ENCODE peak calls at places on chromosome 16, in ten cellular contexts. E is prostate gland, N is HCT116, J is spleen, P is GM12891, U is HL-60, K is GM23338, S is SK-N-SH, A is stomach, G is sigmoid colon. F is an unnamed sample.

GRCh38 chr16:58426095-58426494 is 33.8 kb downstream of the GINS3 start:
- DNase-seq in G (no peak), U (peak), J (no peak), N (no peak), E (no peak), S (no peak), P (peak), K (no peak), A (no peak), F (no peak)

GRCh38 chr16:10663146-10663545 is 31.6 kb downstream of the TEKT5 start:
- DNase-seq in N (no peak), E (no peak), G (no peak), J (no peak), A (no peak), P (no peak), K (no peak), U (no peak), S (no peak), F (no peak)

GRCh38 chr16:75070055-75070841 is 46.3 kb downstream of the LDHD start:
- DNase-seq in S (peak), U (no peak), E (no peak), N (no peak), J (no peak), G (peak), A (peak), K (no peak), P (no peak), F (no peak)

GRCh38 chr16:20383106-20384029 is 21.2 kb downstream of the PDILT start:
- DNase-seq in U (peak), P (peak), J (no peak), G (peak), N (peak), A (peak), S (peak), K (peak), E (peak), F (peak)

GRCh38 chr16:62135903-62136302 is 99.7 kb upstream of the CDH8 start:
- DNase-seq in A (no peak), P (no peak), J (no peak), N (no peak), K (no peak), S (no peak), U (no peak), E (no peak), G (no peak), F (no peak)

GRCh38 chr16:14545346-14545884 is 84.6 kb downstream of the PARN start:
- DNase-seq in J (no peak), N (no peak), G (no peak), A (peak), S (no peak), U (no peak), E (no peak), K (no peak), P (no peak), F (no peak)

GRCh38 chr16:84058211-84058610 is 15.6 kb upstream of the SLC38A8 start:
- DNase-seq in A (no peak), P (no peak), S (no peak), J (peak), G (peak), K (no peak), U (no peak), N (no peak), E (no peak), F (no peak)

GRCh38 chr16:57962756-57963155 is 8.2 kb downstream of the CNGB1 start:
- DNase-seq in G (no peak), A (no peak), U (no peak), P (no peak), K (no peak), N (no peak), J (peak), E (no peak), S (no peak), F (no peak)

GRCh38 chr16:89828199-89828869 is at the start of gene SPIRE2:
- DNase-seq in P (peak), E (peak), J (peak), U (peak), A (peak), K (peak), G (peak), S (peak), N (no peak), F (peak)

GRCh38 chr16:19119564-19119963 is 5.8 kb downstream of the ITPRIPL2 start:
- DNase-seq in K (no peak), E (no peak), U (no peak), G (no peak), A (no peak), S (no peak), P (no peak), N (no peak), J (no peak), F (no peak)

GRCh38 chr16:57591870-57592485 is 36.5 kb upstream of the ADGRG1 start:
- DNase-seq in S (no peak), A (no peak), E (no peak), K (no peak), G (no peak), N (no peak), J (no peak), U (peak), P (no peak), F (no peak)

GRCh38 chr16:72474511-72475123 is 302.7 kb upstream of the PMFBP1 start:
- DNase-seq in S (no peak), U (no peak), K (no peak), G (no peak), A (no peak), E (no peak), P (no peak), J (no peak), N (peak), F (no peak)

GRCh38 chr16:82379601-82380000 is 209.6 kb upstream of the MPHOSPH6 start:
- DNase-seq in J (no peak), G (no peak), A (no peak), K (no peak), P (no peak), N (no peak), S (peak), E (no peak), U (no peak), F (no peak)

GRCh38 chr16:871562-872330 is 71.2 kb upstream of the GNG13 start:
- DNase-seq in G (peak), S (no peak), J (no peak), K (no peak), P (no peak), A (no peak), E (no peak), N (no peak), U (no peak), F (no peak)

GRCh38 chr16:54447606-54448440 is 161.2 kb upstream of the IRX3 start:
- DNase-seq in U (no peak), E (no peak), J (no peak), A (no peak), N (no peak), P (no peak), K (no peak), G (no peak), S (no peak), F (no peak)

GRCh38 chr16:24509536-24509935 is 29.8 kb upstream of the RBBP6 start:
- DNase-seq in N (no peak), G (no peak), K (no peak), P (no peak), S (no peak), E (no peak), U (no peak), J (no peak), A (no peak), F (no peak)

GRCh38 chr16:30184430-30185140 is 1.2 kb downstream of the CORO1A start:
- DNase-seq in A (peak), K (peak), G (peak), P (peak), N (no peak), S (peak), J (peak), E (no peak), U (peak), F (no peak)

GRCh38 chr16:2821483-2822157 is 4.6 kb downstream of the PRSS21 start:
- DNase-seq in A (no peak), J (no peak), G (peak), P (no peak), K (no peak), U (no peak), N (no peak), E (no peak), S (peak), F (no peak)

GRCh38 chr16:21169249-21169981 is 10.9 kb downstream of the LDAF1 start:
- DNase-seq in S (no peak), J (no peak), P (no peak), U (no peak), G (no peak), N (no peak), A (no peak), E (no peak), K (no peak), F (no peak)

GRCh38 chr16:24098896-24099295 is 157.2 kb upstream of the CACNG3 start:
- DNase-seq in K (peak), N (no peak), U (no peak), A (no peak), E (no peak), G (no peak), S (no peak), P (no peak), J (no peak), F (no peak)

GRCh38 chr16:10535461-10535860 is 44.9 kb downstream of the EMP2 start:
- DNase-seq in P (no peak), G (no peak), J (no peak), S (no peak), A (no peak), E (no peak), U (no peak), K (no peak), N (no peak), F (no peak)

GRCh38 chr16:49467540-49468372 is 94.2 kb downstream of the C16orf78 start:
- DNase-seq in A (peak), J (peak), G (peak), S (no peak), U (no peak), P (no peak), N (no peak), K (no peak), E (no peak), F (no peak)

GRCh38 chr16:1887711-1888354 is 15.9 kb upstream of the MEIOB start:
- DNase-seq in J (peak), N (no peak), S (no peak), P (no peak), K (no peak), U (no peak), G (no peak), E (no peak), A (no peak), F (no peak)

GRCh38 chr16:56970934-56971767 is 9.4 kb downstream of the CETP start:
- DNase-seq in A (no peak), J (no peak), S (no peak), K (no peak), E (no peak), N (no peak), U (no peak), G (no peak), P (no peak), F (no peak)

GRCh38 chr16:4870138-4870671 is 22.9 kb downstream of the UBN1 start:
- DNase-seq in P (no peak), E (peak), K (no peak), S (no peak), G (no peak), N (no peak), A (peak), J (no peak), U (no peak), F (no peak)

GRCh38 chr16:704552-705380 is 835 bp downstream of the FBXL16 start:
- DNase-seq in P (no peak), J (no peak), K (no peak), E (no peak), U (no peak), G (no peak), A (no peak), N (no peak), S (peak), F (no peak)

GRCh38 chr16:19434584-19434983 is 16.9 kb downstream of the TMC5 start:
- DNase-seq in K (no peak), S (no peak), G (no peak), J (no peak), P (no peak), U (no peak), A (no peak), E (no peak), N (no peak), F (no peak)

GRCh38 chr16:58417600-58417999 is 25.3 kb downstream of the GINS3 start:
- DNase-seq in E (no peak), U (no peak), P (no peak), K (no peak), A (no peak), S (peak), N (no peak), J (no peak), G (no peak), F (no peak)

GRCh38 chr16:57639172-57639571 is 10.7 kb downstream of the ADGRG1 start:
- DNase-seq in P (no peak), S (peak), A (peak), E (peak), N (no peak), U (no peak), J (no peak), G (no peak), K (peak), F (no peak)

GRCh38 chr16:626174-626765 is 4.5 kb upstream of the WFIKKN1 start:
- DNase-seq in G (peak), U (no peak), S (no peak), N (no peak), E (no peak), P (no peak), J (no peak), A (no peak), K (no peak), F (no peak)

GRCh38 chr16:3138823-3139426 is 4.1 kb downstream of the ZNF213 start:
- DNase-seq in G (no peak), A (no peak), U (no peak), P (peak), J (no peak), K (no peak), E (no peak), N (no peak), S (no peak), F (peak)

GRCh38 chr16:49463529-49463928 is 89.9 kb downstream of the C16orf78 start:
- DNase-seq in S (no peak), G (peak), P (peak), A (peak), E (no peak), J (peak), U (no peak), K (no peak), N (no peak), F (peak)

GRCh38 chr16:8632675-8633182 is 11.2 kb downstream of the METTL22 start:
- DNase-seq in J (peak), A (no peak), N (no peak), G (peak), P (no peak), K (no peak), U (peak), E (no peak), S (no peak), F (no peak)

GRCh38 chr16:9415588-9415987 is 324.1 kb downstream of the HAPSTR1 start:
- DNase-seq in N (no peak), U (no peak), J (no peak), K (peak), P (no peak), E (no peak), A (no peak), S (no peak), G (no peak), F (no peak)

DNA sequence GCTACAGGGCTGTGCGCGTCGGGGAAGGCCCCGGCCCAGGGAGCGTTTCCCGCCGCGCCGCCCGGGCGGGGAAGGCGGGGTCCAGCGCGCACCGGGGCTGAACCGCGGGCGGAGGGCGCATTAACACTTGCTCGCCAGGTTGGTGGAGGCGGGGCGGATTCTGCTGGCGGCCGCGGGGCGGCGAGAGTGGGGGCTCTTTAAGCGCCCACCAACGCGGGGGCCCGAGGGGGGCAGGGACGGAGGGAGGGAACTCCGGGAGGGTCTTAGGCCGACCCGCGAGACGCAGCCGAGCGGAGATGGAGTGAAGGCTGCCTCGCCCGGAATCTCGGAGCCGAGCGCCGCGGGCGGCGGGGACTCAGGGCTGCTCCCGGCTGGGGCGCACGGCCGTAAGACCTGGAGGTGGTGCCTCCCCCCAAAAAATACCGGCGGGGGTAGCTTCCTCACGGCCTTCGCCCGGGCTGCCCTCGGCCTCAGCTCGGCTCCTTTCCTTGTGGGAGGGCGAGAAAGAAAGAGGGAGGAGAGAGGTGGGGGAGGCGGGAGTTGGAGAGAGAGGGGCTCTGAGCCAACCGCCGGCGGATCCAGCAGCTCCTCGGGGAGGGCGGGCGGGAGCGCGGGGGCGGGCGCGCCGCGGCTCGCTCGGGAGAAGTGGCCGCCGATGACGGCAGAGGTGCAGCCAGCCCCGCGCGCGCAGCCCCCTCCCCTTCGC is 415 bp upstream of the FOXF1 start:
- DNase-seq in K (peak), J (no peak), A (peak), S (no peak), G (peak), E (no peak), N (no peak), U (no peak), P (no peak), F (no peak)
- TF ChIP-seq POLR2AphosphoS5 in K (no peak), J (no peak), A (peak), S (no peak), G (peak), E (peak), N (peak), U (no peak), P (no peak), F (no peak)

GRCh38 chr16:77736879-77737278 is 14.6 kb downstream of the NUDT7 start:
- DNase-seq in K (no peak), A (no peak), N (no peak), E (no peak), P (no peak), G (no peak), U (no peak), J (no peak), S (no peak), F (no peak)

GRCh38 chr16:77729951-77730350 is 7.6 kb downstream of the NUDT7 start:
- DNase-seq in U (no peak), G (no peak), N (no peak), P (no peak), E (no peak), K (no peak), J (no peak), A (no peak), S (no peak), F (no peak)

DNA sequence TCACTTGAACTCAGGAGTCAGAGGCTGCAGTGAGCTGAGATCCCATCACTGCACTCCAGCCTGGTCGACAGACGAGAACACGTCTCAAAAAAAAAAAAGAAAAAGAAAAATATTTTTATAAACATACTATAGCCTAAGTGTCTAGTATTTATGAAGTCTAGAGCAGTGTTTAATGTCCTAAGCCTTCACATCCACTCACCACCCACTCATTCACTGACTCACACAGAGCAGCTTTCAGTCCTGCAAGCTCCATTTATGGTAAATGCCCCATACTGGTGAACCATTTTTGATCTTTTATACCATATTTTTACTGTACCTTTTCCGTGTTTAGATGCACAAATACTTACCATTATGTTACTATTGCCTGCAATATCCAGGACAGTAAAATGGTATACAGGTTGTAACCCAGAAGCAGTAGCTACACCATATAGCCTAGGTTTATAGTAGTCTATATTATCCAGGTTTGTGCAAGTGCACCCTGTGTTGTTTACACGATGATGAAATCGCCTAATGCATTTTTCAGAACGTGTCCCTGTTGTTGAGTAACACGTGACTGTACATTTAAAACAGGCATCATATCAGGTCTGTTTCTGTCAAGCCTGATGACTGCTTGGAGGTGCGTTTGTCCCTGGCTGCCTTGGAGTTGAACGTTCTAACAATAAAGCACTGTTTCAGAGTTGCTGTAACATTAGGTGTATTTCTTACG is 10.1 kb downstream of the NUDT7 start:
- DNase-seq in G (no peak), P (no peak), N (no peak), E (no peak), J (no peak), S (no peak), A (no peak), K (no peak), U (peak), F (no peak)
- TF ChIP-seq POLR2AphosphoS5 in G (no peak), P (no peak), N (no peak), E (no peak), J (no peak), S (no peak), A (no peak), K (no peak), U (no peak), F (no peak)

GRCh38 chr16:65023802-65024201 is 98.1 kb downstream of the CDH11 start:
- DNase-seq in E (no peak), P (no peak), A (no peak), K (no peak), J (no peak), G (no peak), N (no peak), S (no peak), U (no peak), F (no peak)

DNA sequence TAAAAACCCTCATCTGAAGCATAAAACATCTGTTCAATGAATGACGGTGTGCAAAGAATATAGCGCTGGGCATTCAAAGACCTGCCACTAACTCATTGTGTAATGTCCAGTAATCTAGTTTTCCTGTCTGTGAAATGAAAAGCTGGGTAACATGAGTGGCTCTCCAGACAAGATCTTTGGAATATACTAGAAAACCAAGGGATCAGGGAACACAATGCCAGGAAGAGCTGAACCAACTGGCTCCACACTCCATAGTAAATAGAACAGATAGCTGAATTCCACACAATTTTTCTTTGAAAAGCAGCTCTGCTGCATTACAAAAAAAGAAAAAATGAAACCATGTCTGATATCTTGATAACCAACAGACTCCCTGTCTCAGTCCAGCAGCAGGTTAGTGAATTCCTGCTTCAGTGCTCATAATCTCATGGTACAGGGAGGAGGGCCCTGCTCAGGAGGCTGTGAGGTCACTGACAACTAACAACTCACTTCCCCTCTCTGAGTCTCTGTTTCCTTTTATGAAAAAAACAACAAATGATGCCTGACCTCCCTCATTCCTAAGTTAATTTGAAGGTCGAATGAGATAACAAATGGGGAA is 97.1 kb downstream of the CDH11 start:
- DNase-seq in N (no peak), K (no peak), P (no peak), J (no peak), S (no peak), A (no peak), E (no peak), G (no peak), U (no peak), F (no peak)
- TF ChIP-seq POLR2AphosphoS5 in N (no peak), K (no peak), P (no peak), J (no peak), S (peak), A (no peak), E (no peak), G (no peak), U (no peak), F (no peak)

DNA sequence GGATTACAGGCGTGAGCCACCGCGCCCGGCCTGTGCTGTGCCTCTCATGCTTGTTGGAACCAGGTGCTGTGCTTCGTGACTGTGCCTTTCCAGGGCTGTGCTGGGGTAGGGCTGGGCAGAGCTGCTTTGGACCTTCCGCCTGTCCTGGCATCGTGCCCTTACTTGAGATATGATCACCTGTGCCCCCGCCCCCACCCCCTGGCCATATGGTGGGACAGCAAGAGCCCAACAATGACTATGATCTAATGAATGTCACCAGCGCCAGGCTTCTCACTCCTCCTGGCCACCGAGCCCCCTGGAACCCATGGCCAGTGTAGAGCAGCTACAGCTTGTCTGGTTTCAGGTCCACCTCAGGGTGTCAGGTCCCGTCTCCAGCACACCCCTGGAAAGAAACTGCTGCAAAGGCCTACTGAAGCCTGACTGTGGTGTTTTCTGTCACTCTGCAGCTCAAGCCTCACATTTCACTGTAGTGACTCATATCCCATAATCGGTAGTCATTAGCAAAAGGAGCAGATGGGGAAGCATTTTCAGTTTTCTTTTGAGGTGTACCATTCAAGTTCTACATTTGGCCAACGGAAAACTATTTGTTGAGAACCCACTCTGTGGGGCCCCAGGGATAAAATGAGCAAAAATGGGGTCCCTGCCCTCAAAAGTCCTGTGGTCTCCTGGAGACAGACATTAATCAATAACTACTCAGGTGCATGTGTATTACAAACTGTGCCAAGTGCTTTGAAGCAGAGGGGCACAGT is 22.1 kb downstream of the FCSK start:
- DNase-seq in G (no peak), S (peak), N (peak), A (peak), U (no peak), K (no peak), P (peak), E (no peak), J (no peak), F (peak)
- TF ChIP-seq POLR2AphosphoS5 in G (no peak), S (peak), N (no peak), A (no peak), U (no peak), K (no peak), P (peak), E (no peak), J (peak), F (peak)